ENCODE peak calls at places on chromosomes 12 and 14, in eight cellular contexts. One of them, this sample, is unnamed.

GRCh38 chr14:98592611-98593170 is 679.3 kb downstream of the BCL11B start:
- DNase-seq in foreskin keratinocyte: no peak
- DNase-seq in GM06990: no peak
- DNase-seq in astrocyte of the cerebellum: no peak
- DNase-seq in foreskin fibroblast: no peak
- DNase-seq in omental fat pad: no peak
- DNase-seq in DND-41: no peak
- DNase-seq in choroid plexus epithelial cell: no peak
- DNase-seq in this sample: no peak

GRCh38 chr14:25121342-25122129 is 71.6 kb upstream of the STXBP6 start:
- DNase-seq in foreskin keratinocyte: peak
- DNase-seq in foreskin fibroblast: peak
- DNase-seq in DND-41: no peak
- DNase-seq in astrocyte of the cerebellum: peak
- DNase-seq in GM06990: no peak
- DNase-seq in choroid plexus epithelial cell: peak
- DNase-seq in omental fat pad: no peak
- DNase-seq in this sample: no peak

GRCh38 chr12:78611504-78611903 is 253.1 kb upstream of the SYT1 start:
- DNase-seq in DND-41: no peak
- DNase-seq in omental fat pad: no peak
- DNase-seq in choroid plexus epithelial cell: no peak
- DNase-seq in foreskin fibroblast: no peak
- DNase-seq in GM06990: no peak
- DNase-seq in astrocyte of the cerebellum: no peak
- DNase-seq in foreskin keratinocyte: no peak
- DNase-seq in this sample: no peak

GRCh38 chr12:1115471-1116242 is 124.6 kb downstream of the ERC1 start:
- DNase-seq in foreskin fibroblast: peak
- DNase-seq in omental fat pad: no peak
- DNase-seq in DND-41: no peak
- DNase-seq in choroid plexus epithelial cell: peak
- DNase-seq in foreskin keratinocyte: peak
- DNase-seq in GM06990: no peak
- DNase-seq in astrocyte of the cerebellum: peak
- DNase-seq in this sample: no peak

GRCh38 chr14:94401083-94401482 is 12.7 kb upstream of the SERPINA1 start:
- DNase-seq in foreskin keratinocyte: peak
- DNase-seq in omental fat pad: no peak
- DNase-seq in foreskin fibroblast: no peak
- DNase-seq in astrocyte of the cerebellum: no peak
- DNase-seq in DND-41: no peak
- DNase-seq in choroid plexus epithelial cell: no peak
- DNase-seq in GM06990: no peak
- DNase-seq in this sample: no peak

GRCh38 chr12:89029961-89030360 is 322.3 kb downstream of the DUSP6 start:
- DNase-seq in foreskin keratinocyte: no peak
- DNase-seq in astrocyte of the cerebellum: no peak
- DNase-seq in foreskin fibroblast: peak
- DNase-seq in GM06990: no peak
- DNase-seq in omental fat pad: no peak
- DNase-seq in DND-41: no peak
- DNase-seq in choroid plexus epithelial cell: no peak
- DNase-seq in this sample: no peak

GRCh38 chr12:75658826-75659823 is 147.7 kb upstream of the KRR1 start:
- DNase-seq in DND-41: no peak
- DNase-seq in astrocyte of the cerebellum: peak
- DNase-seq in foreskin keratinocyte: peak
- DNase-seq in omental fat pad: no peak
- DNase-seq in GM06990: no peak
- DNase-seq in foreskin fibroblast: peak
- DNase-seq in choroid plexus epithelial cell: peak
- DNase-seq in this sample: no peak

GRCh38 chr12:59858508-59858907 is 262.7 kb downstream of the SLC16A7 start:
- DNase-seq in GM06990: no peak
- DNase-seq in foreskin keratinocyte: no peak
- DNase-seq in DND-41: no peak
- DNase-seq in choroid plexus epithelial cell: no peak
- DNase-seq in omental fat pad: no peak
- DNase-seq in astrocyte of the cerebellum: no peak
- DNase-seq in foreskin fibroblast: no peak
- DNase-seq in this sample: no peak

GRCh38 chr14:94673071-94673470 is 60.9 kb downstream of the SERPINA3 start:
- DNase-seq in foreskin fibroblast: no peak
- DNase-seq in omental fat pad: no peak
- DNase-seq in GM06990: no peak
- DNase-seq in choroid plexus epithelial cell: no peak
- DNase-seq in DND-41: no peak
- DNase-seq in astrocyte of the cerebellum: no peak
- DNase-seq in foreskin keratinocyte: no peak
- DNase-seq in this sample: no peak

GRCh38 chr12:31118347-31118830 is 44.7 kb downstream of the DDX11 start:
- DNase-seq in foreskin fibroblast: peak
- DNase-seq in choroid plexus epithelial cell: no peak
- DNase-seq in DND-41: no peak
- DNase-seq in GM06990: no peak
- DNase-seq in astrocyte of the cerebellum: no peak
- DNase-seq in omental fat pad: no peak
- DNase-seq in foreskin keratinocyte: no peak
- DNase-seq in this sample: peak

GRCh38 chr12:27840229-27840999 is 60.4 kb upstream of the MANSC4 start:
- DNase-seq in GM06990: no peak
- DNase-seq in DND-41: no peak
- DNase-seq in omental fat pad: no peak
- DNase-seq in foreskin fibroblast: peak
- DNase-seq in choroid plexus epithelial cell: peak
- DNase-seq in astrocyte of the cerebellum: no peak
- DNase-seq in foreskin keratinocyte: no peak
- DNase-seq in this sample: no peak
- TF ChIP-seq CTCF in GM06990: peak
- TF ChIP-seq CTCF in DND-41: peak
- TF ChIP-seq CTCF in omental fat pad: no peak
- TF ChIP-seq CTCF in foreskin fibroblast: peak
- TF ChIP-seq CTCF in choroid plexus epithelial cell: peak
- TF ChIP-seq CTCF in astrocyte of the cerebellum: peak
- TF ChIP-seq CTCF in foreskin keratinocyte: peak
- TF ChIP-seq CTCF in this sample: no peak

GRCh38 chr12:74418573-74418972 is 119.1 kb upstream of the ATXN7L3B start:
- DNase-seq in omental fat pad: no peak
- DNase-seq in foreskin keratinocyte: no peak
- DNase-seq in choroid plexus epithelial cell: no peak
- DNase-seq in DND-41: no peak
- DNase-seq in GM06990: no peak
- DNase-seq in astrocyte of the cerebellum: no peak
- DNase-seq in foreskin fibroblast: no peak
- DNase-seq in this sample: no peak

GRCh38 chr12:74415633-74416032 is 122.0 kb upstream of the ATXN7L3B start:
- DNase-seq in foreskin fibroblast: peak
- DNase-seq in omental fat pad: no peak
- DNase-seq in astrocyte of the cerebellum: no peak
- DNase-seq in DND-41: peak
- DNase-seq in choroid plexus epithelial cell: peak
- DNase-seq in foreskin keratinocyte: no peak
- DNase-seq in GM06990: no peak
- DNase-seq in this sample: no peak

GRCh38 chr12:74408601-74409166 is 129.0 kb upstream of the ATXN7L3B start:
- DNase-seq in foreskin keratinocyte: no peak
- DNase-seq in choroid plexus epithelial cell: no peak
- DNase-seq in foreskin fibroblast: no peak
- DNase-seq in omental fat pad: no peak
- DNase-seq in GM06990: no peak
- DNase-seq in astrocyte of the cerebellum: no peak
- DNase-seq in DND-41: no peak
- DNase-seq in this sample: no peak

DNA sequence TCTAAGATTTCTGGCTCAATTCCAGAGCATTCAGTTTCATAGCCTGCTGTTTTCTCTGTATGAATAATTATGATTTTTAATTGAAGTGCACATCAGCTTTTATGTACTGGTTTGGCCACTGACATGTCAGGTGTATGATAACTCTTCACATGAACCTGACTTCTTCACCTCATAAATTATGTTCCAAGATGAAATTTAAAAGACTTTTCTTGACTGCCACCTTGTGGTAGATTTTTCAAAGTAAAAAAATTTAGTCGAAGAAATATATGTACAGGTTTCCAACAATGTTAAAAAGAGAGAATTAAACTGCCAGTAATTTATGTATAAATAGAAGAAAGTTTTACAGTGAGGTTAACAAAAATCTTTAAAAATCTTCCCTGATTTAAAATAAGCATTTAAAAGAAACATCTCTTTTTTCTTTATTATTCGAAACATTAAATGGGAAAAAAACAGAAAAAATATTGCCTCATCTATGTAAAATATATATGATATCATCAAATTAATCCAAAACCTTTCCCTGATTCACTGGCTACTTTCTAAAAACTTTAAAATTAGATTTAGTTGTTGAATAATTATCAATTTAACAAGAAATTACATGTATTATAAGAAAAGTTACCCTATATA is 124.9 kb upstream of the ATXN7L3B start:
- DNase-seq in foreskin fibroblast: peak
- DNase-seq in DND-41: no peak
- DNase-seq in GM06990: peak
- DNase-seq in choroid plexus epithelial cell: peak
- DNase-seq in omental fat pad: no peak
- DNase-seq in foreskin keratinocyte: no peak
- DNase-seq in astrocyte of the cerebellum: peak
- DNase-seq in this sample: no peak
- TF ChIP-seq CTCF in foreskin fibroblast: peak
- TF ChIP-seq CTCF in DND-41: peak
- TF ChIP-seq CTCF in GM06990: peak
- TF ChIP-seq CTCF in choroid plexus epithelial cell: peak
- TF ChIP-seq CTCF in omental fat pad: no peak
- TF ChIP-seq CTCF in foreskin keratinocyte: peak
- TF ChIP-seq CTCF in astrocyte of the cerebellum: no peak
- TF ChIP-seq CTCF in this sample: peak

GRCh38 chr12:2382391-2383155 is 329.8 kb downstream of the CACNA1C start:
- DNase-seq in foreskin fibroblast: peak
- DNase-seq in omental fat pad: no peak
- DNase-seq in astrocyte of the cerebellum: no peak
- DNase-seq in GM06990: no peak
- DNase-seq in DND-41: no peak
- DNase-seq in choroid plexus epithelial cell: peak
- DNase-seq in foreskin keratinocyte: no peak
- DNase-seq in this sample: no peak
- TF ChIP-seq CTCF in foreskin fibroblast: no peak
- TF ChIP-seq CTCF in omental fat pad: no peak
- TF ChIP-seq CTCF in astrocyte of the cerebellum: no peak
- TF ChIP-seq CTCF in GM06990: peak
- TF ChIP-seq CTCF in DND-41: no peak
- TF ChIP-seq CTCF in choroid plexus epithelial cell: no peak
- TF ChIP-seq CTCF in foreskin keratinocyte: no peak
- TF ChIP-seq CTCF in this sample: no peak

DNA sequence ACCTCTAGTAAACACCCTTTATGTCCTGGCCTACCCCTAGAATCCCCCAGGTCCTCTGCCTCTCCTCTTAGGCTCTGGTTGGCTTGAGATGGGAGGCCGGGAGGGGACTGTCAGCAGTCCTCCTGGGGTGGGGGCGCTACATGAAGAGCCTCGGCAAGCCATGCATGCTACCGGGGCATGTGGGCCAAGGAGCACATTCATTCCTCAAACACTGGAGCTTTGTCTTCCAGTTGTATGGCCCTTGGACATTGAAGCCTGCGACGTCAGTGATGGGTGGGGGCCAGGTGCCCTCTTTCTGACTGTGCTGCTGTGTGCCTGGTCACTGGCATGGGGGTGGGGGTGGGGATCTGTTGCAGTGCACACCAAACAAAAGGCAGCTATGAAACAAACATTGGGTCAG is 15.8 kb upstream of the CELA1 start:
- DNase-seq in foreskin keratinocyte: no peak
- DNase-seq in astrocyte of the cerebellum: no peak
- DNase-seq in choroid plexus epithelial cell: no peak
- DNase-seq in foreskin fibroblast: no peak
- DNase-seq in omental fat pad: no peak
- DNase-seq in GM06990: no peak
- DNase-seq in DND-41: no peak
- DNase-seq in this sample: no peak
- TF ChIP-seq CTCF in foreskin keratinocyte: no peak
- TF ChIP-seq CTCF in astrocyte of the cerebellum: no peak
- TF ChIP-seq CTCF in choroid plexus epithelial cell: no peak
- TF ChIP-seq CTCF in foreskin fibroblast: no peak
- TF ChIP-seq CTCF in omental fat pad: no peak
- TF ChIP-seq CTCF in GM06990: no peak
- TF ChIP-seq CTCF in DND-41: no peak
- TF ChIP-seq CTCF in this sample: no peak